ENCODE peak calls at places on chromosomes 13 and 19, in six cellular contexts. T is activated T-cell treated with anti-CD3 and anti-CD28 coated beads for 1 hour; A is fibroblast of the aortic adventitia; I is stimulated activated CD4-positive, alpha-beta T cell treated with anti-CD3 and anti-CD28 coated beads, Interleukin-2, amount 100 ng/mL, for 48 hours; F is colonic mucosa; H is astrocyte of the cerebellum. L is an unnamed sample.

GRCh38 chr13:28218679-28219078 is 80.3 kb downstream of the PAN3 start:
- DNase-seq in A (no peak), T (no peak), H (no peak), I (no peak), F (no peak), L (no peak)

GRCh38 chr19:55464039-55464668 is 397 bp downstream of the C19orf85 start:
- DNase-seq in T (no peak), A (no peak), I (no peak), H (no peak), F (no peak), L (no peak)

GRCh38 chr13:39684531-39685137 is 29.2 kb downstream of the COG6 start:
- DNase-seq in F (no peak), T (no peak), A (peak; percentile 67), I (no peak), H (peak; percentile 26), L (no peak)

GRCh38 chr19:2589441-2589840 is 113.1 kb downstream of the GNG7 start:
- DNase-seq in T (no peak), I (no peak), F (no peak), A (no peak), H (no peak), L (peak; percentile 20)

GRCh38 chr13:46504036-46504435 is 48.9 kb upstream of the LRCH1 start:
- DNase-seq in A (no peak), H (no peak), I (no peak), F (no peak), T (no peak), L (no peak)

GRCh38 chr19:7512400-7512851 is 3.5 kb upstream of the ZNF358 start:
- DNase-seq in T (no peak), H (no peak), F (no peak), A (no peak), I (no peak), L (no peak)

GRCh38 chr13:38824342-38824741 is 137.5 kb downstream of the FREM2 start:
- DNase-seq in F (no peak), A (no peak), I (no peak), H (no peak), T (no peak), L (no peak)

GRCh38 chr19:7521551-7522071 is 813 bp upstream of the MCOLN1 start:
- DNase-seq in H (no peak), F (no peak), I (no peak), A (no peak), T (no peak), L (no peak)

GRCh38 chr13:91347996-91348905 is 764 bp downstream of the MIR17HG start:
- DNase-seq in F (peak; percentile 51), T (peak; percentile 57), I (peak; percentile 61), A (peak; percentile 37), H (no peak), L (peak; percentile 72)

GRCh38 chr19:14347999-14348889 is 33.0 kb upstream of the ADGRE5 start:
- DNase-seq in H (no peak), A (peak; percentile 44), I (peak; percentile 76), T (peak; percentile 60), F (peak; percentile 73), L (peak; percentile 72)

GRCh38 chr13:61916483-61916882 is 500.8 kb upstream of the PCDH20 start:
- DNase-seq in T (no peak), F (no peak), A (no peak), H (no peak), I (no peak), L (no peak)

GRCh38 chr13:30108913-30109237 is 198.5 kb downstream of the KATNAL1 start:
- DNase-seq in F (peak; percentile 94), I (no peak), A (no peak), H (no peak), T (no peak), L (peak; percentile 90)

GRCh38 chr13:108383676-108384075 is 114.2 kb downstream of the TNFSF13B start:
- DNase-seq in I (no peak), F (no peak), T (no peak), H (no peak), A (no peak), L (no peak)

GRCh38 chr19:4523306-4524110 is 5.2 kb upstream of the PLIN4 start:
- DNase-seq in F (peak; percentile 55), T (peak; percentile 10), A (peak; percentile 34), I (peak; percentile 19), H (no peak), L (no peak)

GRCh38 chr13:84571264-84571663 is 689.0 kb upstream of the SLITRK1 start:
- DNase-seq in A (no peak), H (no peak), F (no peak), T (no peak), I (no peak), L (no peak)

GRCh38 chr19:12015015-12015752 is 20.3 kb downstream of the ZNF433 start:
- DNase-seq in A (no peak), T (no peak), F (no peak), H (no peak), I (no peak), L (no peak)

GRCh38 chr13:48120246-48120645 is 25.3 kb upstream of the MED4 start:
- DNase-seq in F (no peak), I (no peak), A (no peak), H (no peak), T (no peak), L (no peak)

GRCh38 chr19:42466521-42467436 is 24.0 kb upstream of the CXCL17 start:
- DNase-seq in T (no peak), I (no peak), F (no peak), A (peak; percentile 39), H (no peak), L (no peak)